ENCODE peak calls at places on chromosomes 3 and 15, in eight cellular contexts. One of them, this sample, is unnamed.

GRCh38 chr3:52240059-52240885 is 1.3 kb upstream of the TWF2 start:
- DNase-seq in PC-3: peak
- DNase-seq in GM10248: no peak
- DNase-seq in K562: peak
- DNase-seq in AG09309: peak
- DNase-seq in astrocyte of the spinal cord: peak
- DNase-seq in progenitor cell of endocrine pancreas: no peak
- DNase-seq in GM20000: no peak
- DNase-seq in this sample: no peak

GRCh38 chr3:38528457-38528856 is 32.3 kb downstream of the EXOG start:
- DNase-seq in PC-3: peak
- DNase-seq in GM10248: no peak
- DNase-seq in K562: no peak
- DNase-seq in AG09309: no peak
- DNase-seq in astrocyte of the spinal cord: no peak
- DNase-seq in progenitor cell of endocrine pancreas: no peak
- DNase-seq in GM20000: no peak
- DNase-seq in this sample: no peak

GRCh38 chr3:81743096-81744025 is 18.1 kb downstream of the GBE1 start:
- DNase-seq in PC-3: peak
- DNase-seq in GM10248: no peak
- DNase-seq in K562: peak
- DNase-seq in AG09309: peak
- DNase-seq in astrocyte of the spinal cord: peak
- DNase-seq in progenitor cell of endocrine pancreas: no peak
- DNase-seq in GM20000: no peak
- DNase-seq in this sample: no peak

GRCh38 chr3:118488751-118489150 is 545.9 kb downstream of the IGSF11 start:
- DNase-seq in PC-3: no peak
- DNase-seq in GM10248: no peak
- DNase-seq in K562: no peak
- DNase-seq in AG09309: no peak
- DNase-seq in astrocyte of the spinal cord: no peak
- DNase-seq in progenitor cell of endocrine pancreas: no peak
- DNase-seq in GM20000: no peak
- DNase-seq in this sample: no peak

GRCh38 chr3:70526966-70527515 is 214.6 kb upstream of the MDFIC2 start:
- DNase-seq in PC-3: no peak
- DNase-seq in GM10248: no peak
- DNase-seq in K562: no peak
- DNase-seq in AG09309: peak
- DNase-seq in astrocyte of the spinal cord: no peak
- DNase-seq in progenitor cell of endocrine pancreas: no peak
- DNase-seq in GM20000: no peak
- DNase-seq in this sample: no peak

GRCh38 chr3:52982839-52983238 is 63.0 kb downstream of the SFMBT1 start:
- DNase-seq in PC-3: peak
- DNase-seq in GM10248: no peak
- DNase-seq in K562: no peak
- DNase-seq in AG09309: no peak
- DNase-seq in astrocyte of the spinal cord: no peak
- DNase-seq in progenitor cell of endocrine pancreas: no peak
- DNase-seq in GM20000: no peak
- DNase-seq in this sample: no peak

GRCh38 chr3:193488741-193489140 is 66.0 kb downstream of the ATP13A4 start:
- DNase-seq in PC-3: no peak
- DNase-seq in GM10248: no peak
- DNase-seq in K562: no peak
- DNase-seq in AG09309: no peak
- DNase-seq in astrocyte of the spinal cord: no peak
- DNase-seq in progenitor cell of endocrine pancreas: no peak
- DNase-seq in GM20000: no peak
- DNase-seq in this sample: no peak

GRCh38 chr15:70023064-70023768 is 74.5 kb downstream of the TLE3 start:
- DNase-seq in PC-3: peak
- DNase-seq in GM10248: peak
- DNase-seq in K562: no peak
- DNase-seq in AG09309: peak
- DNase-seq in astrocyte of the spinal cord: peak
- DNase-seq in progenitor cell of endocrine pancreas: no peak
- DNase-seq in GM20000: peak
- DNase-seq in this sample: peak

GRCh38 chr15:55360256-55360655 is 41.2 kb downstream of the PIGB start:
- DNase-seq in PC-3: no peak
- DNase-seq in GM10248: no peak
- DNase-seq in K562: no peak
- DNase-seq in AG09309: no peak
- DNase-seq in astrocyte of the spinal cord: no peak
- DNase-seq in progenitor cell of endocrine pancreas: no peak
- DNase-seq in GM20000: no peak
- DNase-seq in this sample: no peak

GRCh38 chr3:159830523-159831151 is 158.0 kb upstream of the IL12A start:
- DNase-seq in PC-3: no peak
- DNase-seq in GM10248: no peak
- DNase-seq in K562: no peak
- DNase-seq in AG09309: no peak
- DNase-seq in astrocyte of the spinal cord: no peak
- DNase-seq in progenitor cell of endocrine pancreas: no peak
- DNase-seq in GM20000: no peak
- DNase-seq in this sample: no peak

GRCh38 chr3:129123314-129124060 is 1.9 kb upstream of the RAB43 start:
- DNase-seq in PC-3: no peak
- DNase-seq in GM10248: no peak
- DNase-seq in K562: no peak
- DNase-seq in AG09309: no peak
- DNase-seq in astrocyte of the spinal cord: no peak
- DNase-seq in progenitor cell of endocrine pancreas: no peak
- DNase-seq in GM20000: peak
- DNase-seq in this sample: no peak

GRCh38 chr3:138879541-138880380 is 45.0 kb upstream of the PIK3CB start:
- DNase-seq in PC-3: no peak
- DNase-seq in GM10248: no peak
- DNase-seq in K562: no peak
- DNase-seq in AG09309: no peak
- DNase-seq in astrocyte of the spinal cord: no peak
- DNase-seq in progenitor cell of endocrine pancreas: no peak
- DNase-seq in GM20000: no peak
- DNase-seq in this sample: no peak

GRCh38 chr3:177286034-177286433 is 88.8 kb upstream of the TBL1XR1 start:
- DNase-seq in PC-3: peak
- DNase-seq in GM10248: no peak
- DNase-seq in K562: no peak
- DNase-seq in AG09309: no peak
- DNase-seq in astrocyte of the spinal cord: no peak
- DNase-seq in progenitor cell of endocrine pancreas: no peak
- DNase-seq in GM20000: no peak
- DNase-seq in this sample: no peak

GRCh38 chr3:115161866-115162265 is 14.8 kb upstream of the ZBTB20 start:
- DNase-seq in PC-3: no peak
- DNase-seq in GM10248: no peak
- DNase-seq in K562: no peak
- DNase-seq in AG09309: no peak
- DNase-seq in astrocyte of the spinal cord: no peak
- DNase-seq in progenitor cell of endocrine pancreas: no peak
- DNase-seq in GM20000: no peak
- DNase-seq in this sample: no peak

GRCh38 chr3:129829640-129830039 is 63.9 kb downstream of the TMCC1 start:
- DNase-seq in PC-3: peak
- DNase-seq in GM10248: peak
- DNase-seq in K562: peak
- DNase-seq in AG09309: peak
- DNase-seq in astrocyte of the spinal cord: peak
- DNase-seq in progenitor cell of endocrine pancreas: no peak
- DNase-seq in GM20000: peak
- DNase-seq in this sample: no peak

GRCh38 chr3:194731496-194732073 is 45.9 kb downstream of the FAM43A start:
- DNase-seq in PC-3: no peak
- DNase-seq in GM10248: no peak
- DNase-seq in K562: no peak
- DNase-seq in AG09309: no peak
- DNase-seq in astrocyte of the spinal cord: no peak
- DNase-seq in progenitor cell of endocrine pancreas: no peak
- DNase-seq in GM20000: no peak
- DNase-seq in this sample: no peak

GRCh38 chr3:197961582-197961945 is 1.5 kb downstream of the LMLN start:
- DNase-seq in PC-3: no peak
- DNase-seq in GM10248: no peak
- DNase-seq in K562: no peak
- DNase-seq in AG09309: no peak
- DNase-seq in astrocyte of the spinal cord: no peak
- DNase-seq in progenitor cell of endocrine pancreas: no peak
- DNase-seq in GM20000: no peak
- DNase-seq in this sample: no peak

GRCh38 chr3:44905501-44906159 is 31.2 kb downstream of the TGM4 start:
- DNase-seq in PC-3: no peak
- DNase-seq in GM10248: no peak
- DNase-seq in K562: no peak
- DNase-seq in AG09309: no peak
- DNase-seq in astrocyte of the spinal cord: no peak
- DNase-seq in progenitor cell of endocrine pancreas: no peak
- DNase-seq in GM20000: no peak
- DNase-seq in this sample: no peak

GRCh38 chr15:28974142-28974541 is 88.4 kb downstream of the APBA2 start:
- DNase-seq in PC-3: no peak
- DNase-seq in GM10248: no peak
- DNase-seq in K562: no peak
- DNase-seq in AG09309: no peak
- DNase-seq in astrocyte of the spinal cord: no peak
- DNase-seq in progenitor cell of endocrine pancreas: no peak
- DNase-seq in GM20000: no peak
- DNase-seq in this sample: peak

DNA sequence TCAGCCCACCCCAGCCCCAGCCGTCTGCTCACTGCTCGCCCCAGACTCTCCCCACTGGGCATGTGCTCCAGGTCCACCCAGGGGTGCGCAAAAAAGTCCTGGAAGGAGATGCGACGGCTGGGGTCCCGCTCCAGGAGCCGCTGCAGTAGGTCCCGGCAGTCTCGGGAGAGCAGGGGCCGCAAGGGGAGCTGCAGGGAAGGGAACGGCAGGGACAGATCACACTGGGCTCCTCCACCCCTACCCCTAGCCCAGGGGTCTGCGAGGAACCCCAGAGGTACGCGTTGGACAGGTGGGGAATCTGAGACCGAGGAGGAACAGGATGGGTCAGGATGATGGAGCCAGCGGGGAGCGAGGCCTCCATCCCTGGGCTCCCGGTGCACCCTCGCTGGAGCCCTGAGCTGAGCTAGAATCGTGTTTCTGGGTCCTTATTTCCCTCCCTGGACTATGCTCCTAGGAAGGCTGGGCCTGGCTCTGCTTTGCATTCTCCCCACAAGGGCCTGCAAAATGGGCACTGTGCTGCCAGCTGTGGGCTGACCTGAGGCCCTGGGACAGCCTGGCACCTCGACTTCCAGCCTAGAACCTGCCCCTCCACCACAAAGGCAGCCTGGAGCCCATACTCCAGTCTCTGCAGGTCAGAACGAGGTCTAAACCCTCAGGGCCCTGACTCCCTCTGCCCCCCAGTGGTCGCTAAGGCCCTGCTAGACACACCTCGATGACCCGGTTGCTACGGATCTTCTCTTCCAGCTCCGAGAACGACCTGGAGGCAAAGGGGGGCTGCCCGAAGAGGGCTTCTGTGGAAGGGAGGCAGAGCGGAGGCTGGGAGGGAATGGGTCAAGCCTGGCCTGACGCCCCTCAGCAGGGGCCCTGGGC is 3.2 kb downstream of the ULK3 start:
- DNase-seq in PC-3: no peak
- DNase-seq in GM10248: no peak
- DNase-seq in K562: peak
- DNase-seq in AG09309: no peak
- DNase-seq in astrocyte of the spinal cord: no peak
- DNase-seq in progenitor cell of endocrine pancreas: no peak
- DNase-seq in GM20000: no peak
- DNase-seq in this sample: no peak
- TF ChIP-seq CTCF in PC-3: peak
- TF ChIP-seq CTCF in GM10248: no peak
- TF ChIP-seq CTCF in K562: peak
- TF ChIP-seq CTCF in AG09309: no peak
- TF ChIP-seq CTCF in astrocyte of the spinal cord: no peak
- TF ChIP-seq CTCF in progenitor cell of endocrine pancreas: no peak
- TF ChIP-seq CTCF in GM20000: no peak
- TF ChIP-seq CTCF in this sample: no peak

GRCh38 chr15:36643551-36643950 is 64.1 kb downstream of the CDIN1 start:
- DNase-seq in PC-3: peak
- DNase-seq in GM10248: no peak
- DNase-seq in K562: no peak
- DNase-seq in AG09309: no peak
- DNase-seq in astrocyte of the spinal cord: peak
- DNase-seq in progenitor cell of endocrine pancreas: no peak
- DNase-seq in GM20000: no peak
- DNase-seq in this sample: no peak

GRCh38 chr15:36644156-36644896 is 64.9 kb downstream of the CDIN1 start:
- DNase-seq in PC-3: no peak
- DNase-seq in GM10248: no peak
- DNase-seq in K562: no peak
- DNase-seq in AG09309: no peak
- DNase-seq in astrocyte of the spinal cord: no peak
- DNase-seq in progenitor cell of endocrine pancreas: no peak
- DNase-seq in GM20000: no peak
- DNase-seq in this sample: no peak

GRCh38 chr15:36642311-36642710 is 62.9 kb downstream of the CDIN1 start:
- DNase-seq in PC-3: no peak
- DNase-seq in GM10248: no peak
- DNase-seq in K562: no peak
- DNase-seq in AG09309: no peak
- DNase-seq in astrocyte of the spinal cord: no peak
- DNase-seq in progenitor cell of endocrine pancreas: no peak
- DNase-seq in GM20000: no peak
- DNase-seq in this sample: no peak

GRCh38 chr15:36645106-36645505 is 65.7 kb downstream of the CDIN1 start:
- DNase-seq in PC-3: peak
- DNase-seq in GM10248: no peak
- DNase-seq in K562: no peak
- DNase-seq in AG09309: no peak
- DNase-seq in astrocyte of the spinal cord: no peak
- DNase-seq in progenitor cell of endocrine pancreas: no peak
- DNase-seq in GM20000: no peak
- DNase-seq in this sample: no peak
- TF ChIP-seq CTCF in PC-3: no peak
- TF ChIP-seq CTCF in GM10248: no peak
- TF ChIP-seq CTCF in K562: no peak
- TF ChIP-seq CTCF in AG09309: peak
- TF ChIP-seq CTCF in astrocyte of the spinal cord: no peak
- TF ChIP-seq CTCF in progenitor cell of endocrine pancreas: peak
- TF ChIP-seq CTCF in GM20000: no peak
- TF ChIP-seq CTCF in this sample: no peak

GRCh38 chr3:131731709-131732108 is 228.9 kb upstream of the MRPL3 start:
- DNase-seq in PC-3: no peak
- DNase-seq in GM10248: no peak
- DNase-seq in K562: no peak
- DNase-seq in AG09309: no peak
- DNase-seq in astrocyte of the spinal cord: no peak
- DNase-seq in progenitor cell of endocrine pancreas: no peak
- DNase-seq in GM20000: no peak
- DNase-seq in this sample: no peak
- TF ChIP-seq CTCF in PC-3: no peak
- TF ChIP-seq CTCF in GM10248: no peak
- TF ChIP-seq CTCF in K562: no peak
- TF ChIP-seq CTCF in AG09309: no peak
- TF ChIP-seq CTCF in astrocyte of the spinal cord: no peak
- TF ChIP-seq CTCF in progenitor cell of endocrine pancreas: no peak
- TF ChIP-seq CTCF in GM20000: no peak
- TF ChIP-seq CTCF in this sample: no peak

GRCh38 chr15:58447244-58448010 is 15.6 kb downstream of the LIPC start:
- DNase-seq in PC-3: peak
- DNase-seq in GM10248: no peak
- DNase-seq in K562: no peak
- DNase-seq in AG09309: peak
- DNase-seq in astrocyte of the spinal cord: peak
- DNase-seq in progenitor cell of endocrine pancreas: no peak
- DNase-seq in GM20000: no peak
- DNase-seq in this sample: no peak
- TF ChIP-seq CTCF in PC-3: no peak
- TF ChIP-seq CTCF in GM10248: no peak
- TF ChIP-seq CTCF in K562: no peak
- TF ChIP-seq CTCF in AG09309: no peak
- TF ChIP-seq CTCF in astrocyte of the spinal cord: no peak
- TF ChIP-seq CTCF in progenitor cell of endocrine pancreas: no peak
- TF ChIP-seq CTCF in GM20000: no peak
- TF ChIP-seq CTCF in this sample: no peak